ENCODE peak calls at places on chromosome 18, in nine cellular contexts. P is NCI-H2029 treated with DMSO at 0.1 percent for 48 hours; N is effector CD4-positive, alpha-beta T cell; B is stromal cell of bone marrow; K is mucosa of gallbladder; Z is NCI-H524; U is left cardiac atrium; J is stimulated activated CD4-positive, alpha-beta T cell treated with anti-CD3 and anti-CD28 coated beads, Interleukin-12 subunit alpha, Interleukin-12 subunit beta, amount 100 ng/mL, for 4 hours; C is GM04503. F is an unnamed sample.

GRCh38 chr18:10475633-10476388 is 21.4 kb downstream of the APCDD1 start:
- DNase-seq in P (no peak), N (no peak), B (no peak), K (no peak), Z (no peak), U (no peak), J (no peak), C (no peak), F (peak)

GRCh38 chr18:45997689-45998088 is 30.6 kb upstream of the EPG5 start:
- DNase-seq in P (no peak), N (peak), B (no peak), K (no peak), Z (no peak), U (no peak), J (peak), C (no peak), F (no peak)

GRCh38 chr18:48697441-48697840 is 158.6 kb downstream of the CTIF start:
- DNase-seq in P (no peak), N (no peak), B (no peak), K (no peak), Z (no peak), U (no peak), J (no peak), C (no peak), F (no peak)

GRCh38 chr18:59155140-59155539 is 15.5 kb downstream of the SEC11C start:
- DNase-seq in P (no peak), N (no peak), B (peak), K (no peak), Z (no peak), U (no peak), J (no peak), C (peak), F (no peak)

GRCh38 chr18:32422185-32422584 is 48.5 kb downstream of the GAREM1 start:
- DNase-seq in P (no peak), N (no peak), B (no peak), K (no peak), Z (no peak), U (no peak), J (no peak), C (no peak), F (no peak)

GRCh38 chr18:50194623-50195532 is at the start of gene MYO5B:
- DNase-seq in P (peak), N (peak), B (no peak), K (peak), Z (peak), U (peak), J (peak), C (no peak), F (no peak)

GRCh38 chr18:13269599-13270011 is 51.0 kb downstream of the LDLRAD4 start:
- DNase-seq in P (no peak), N (no peak), B (no peak), K (peak), Z (no peak), U (peak), J (no peak), C (no peak), F (no peak)

GRCh38 chr18:62164855-62165487 is 21.9 kb downstream of the PIGN start:
- DNase-seq in P (no peak), N (no peak), B (no peak), K (no peak), Z (no peak), U (no peak), J (no peak), C (no peak), F (no peak)

GRCh38 chr18:25464211-25464610 is 112.2 kb upstream of the ZNF521 start:
- DNase-seq in P (no peak), N (no peak), B (no peak), K (no peak), Z (no peak), U (no peak), J (no peak), C (peak), F (no peak)

GRCh38 chr18:74795766-74796165 is 198.1 kb downstream of the ZNF407 start:
- DNase-seq in P (no peak), N (no peak), B (no peak), K (no peak), Z (no peak), U (no peak), J (no peak), C (no peak), F (no peak)

GRCh38 chr18:55588001-55588875 is at the start of gene TCF4:
- DNase-seq in P (no peak), N (no peak), B (no peak), K (peak), Z (peak), U (peak), J (peak), C (no peak), F (peak)

GRCh38 chr18:72652990-72653593 is 109.0 kb upstream of the CBLN2 start:
- DNase-seq in P (no peak), N (no peak), B (no peak), K (peak), Z (peak), U (peak), J (peak), C (no peak), F (peak)

GRCh38 chr18:75226301-75226955 is 15.8 kb downstream of the TSHZ1 start:
- DNase-seq in P (no peak), N (no peak), B (no peak), K (no peak), Z (no peak), U (no peak), J (no peak), C (no peak), F (peak)

GRCh38 chr18:33560686-33561370 is 17.2 kb upstream of the ASXL3 start:
- DNase-seq in P (no peak), N (no peak), B (no peak), K (no peak), Z (peak), U (no peak), J (no peak), C (no peak), F (peak)

F was measured in SK-N-DZ.